ENCODE peak calls at places on chromosome 5, in eight cellular contexts. N is fibroblast of the conjunctiva; Q is OCI-LY7; I is CD4-positive, alpha-beta memory T cell; X is activated T-cell treated with anti-CD3 and anti-CD28 coated beads for 1 hour; R is Daoy; Y is heart right ventricle; O is anterior cingulate cortex. H is an unnamed sample.

GRCh38 chr5:2177244-2177643 is 294.5 kb upstream of the IRX4 start:
- DNase-seq in O (no peak), N (no peak), X (no peak), R (no peak), I (no peak), Q (no peak), Y (no peak), H (no peak)

GRCh38 chr5:67165524-67166459 is 30.8 kb downstream of the CD180 start:
- DNase-seq in Y (peak; percentile 83), I (peak; percentile 81), O (peak; percentile 67), X (peak; percentile 69), Q (peak; percentile 89), N (peak; percentile 55), R (peak; percentile 90), H (peak; percentile 88)

GRCh38 chr5:151581841-151582583 is 9.1 kb downstream of the FAT2 start:
- DNase-seq in O (no peak), R (no peak), X (no peak), I (no peak), Q (no peak), Y (no peak), N (no peak), H (no peak)

GRCh38 chr5:35822541-35822940 is 34.1 kb upstream of the IL7R start:
- DNase-seq in Y (no peak), Q (no peak), N (no peak), I (peak; percentile 59), O (no peak), R (no peak), X (no peak), H (no peak)

GRCh38 chr5:137032929-137033328 is 466.2 kb downstream of the SPOCK1 start:
- DNase-seq in X (no peak), Q (no peak), N (no peak), I (no peak), R (no peak), O (no peak), Y (no peak), H (no peak)

GRCh38 chr5:96083361-96083881 is 121.8 kb upstream of the ELL2 start:
- DNase-seq in Q (no peak), Y (no peak), I (no peak), N (no peak), O (no peak), R (no peak), X (no peak), H (no peak)

GRCh38 chr5:159525117-159525516 is 194.8 kb upstream of the IL12B start:
- DNase-seq in R (peak; percentile 47), N (no peak), O (no peak), I (no peak), Q (no peak), X (no peak), Y (no peak), H (no peak)

GRCh38 chr5:134451618-134452505 is 40.2 kb upstream of the CDKN2AIPNL start:
- DNase-seq in I (no peak), X (no peak), N (peak; percentile 61), Q (no peak), R (peak; percentile 81), Y (no peak), O (no peak), H (no peak)

GRCh38 chr5:170338933-170339779 is 41.6 kb upstream of the LCP2 start:
- DNase-seq in O (no peak), N (no peak), Y (no peak), Q (peak; percentile 64), X (peak; percentile 52), R (no peak), I (peak; percentile 69), H (no peak)

GRCh38 chr5:120382813-120383212 is 81.3 kb upstream of the PRR16 start:
- DNase-seq in O (no peak), I (no peak), N (no peak), Y (no peak), R (no peak), Q (no peak), X (no peak), H (no peak)

GRCh38 chr5:127878174-127878750 is 175.1 kb downstream of the CCDC192 start:
- DNase-seq in R (peak; percentile 51), Q (peak; percentile 23), N (peak; percentile 27), Y (peak; percentile 16), X (no peak), I (no peak), O (no peak), H (peak; percentile 21)

GRCh38 chr5:29367176-29367833 is 1826.2 kb upstream of the CDH6 start:
- DNase-seq in X (no peak), R (no peak), I (no peak), Y (no peak), O (no peak), N (no peak), Q (no peak), H (peak; percentile 40)

GRCh38 chr5:103228056-103228455 is 30.5 kb upstream of the MACIR start:
- DNase-seq in X (no peak), O (no peak), N (no peak), I (no peak), R (no peak), Q (no peak), Y (no peak), H (no peak)

GRCh38 chr5:79842006-79842881 is 148.8 kb downstream of the MTX3 start:
- DNase-seq in R (no peak), X (no peak), Q (no peak), Y (no peak), I (no peak), O (no peak), N (no peak), H (no peak)

GRCh38 chr5:2755371-2755715 is 3.9 kb upstream of the IRX2 start:
- DNase-seq in Q (no peak), Y (no peak), N (no peak), R (no peak), I (no peak), O (no peak), X (no peak), H (no peak)

GRCh38 chr5:56813302-56813701 is 2.0 kb upstream of the MAP3K1 start:
- DNase-seq in R (no peak), Q (no peak), N (no peak), I (no peak), Y (no peak), O (no peak), X (no peak), H (no peak)

GRCh38 chr5:14726066-14726838 is 61.7 kb downstream of the OTULIN start:
- DNase-seq in Y (no peak), I (no peak), Q (no peak), X (no peak), R (no peak), O (no peak), N (no peak), H (no peak)

GRCh38 chr5:138096363-138096762 is 12.5 kb downstream of the WNT8A start:
- DNase-seq in N (no peak), X (no peak), O (no peak), Q (no peak), R (peak; percentile 30), I (no peak), Y (no peak), H (no peak)

GRCh38 chr5:56838409-56839039 is 23.2 kb downstream of the MAP3K1 start:
- DNase-seq in N (peak; percentile 40), Q (peak; percentile 70), X (no peak), Y (no peak), O (no peak), I (peak; percentile 65), R (peak; percentile 47), H (peak; percentile 81)

GRCh38 chr5:60710362-60710761 is 10.4 kb upstream of the DEPDC1B start:
- DNase-seq in X (no peak), O (no peak), Y (no peak), N (no peak), R (no peak), Q (no peak), I (no peak), H (no peak)

GRCh38 chr5:155631116-155631515 is 617.6 kb downstream of the KIF4B start:
- DNase-seq in Y (no peak), R (no peak), O (no peak), N (no peak), X (no peak), Q (no peak), I (no peak), H (no peak)

GRCh38 chr5:3265131-3265885 is 330.3 kb upstream of the IRX1 start:
- DNase-seq in O (no peak), Q (no peak), R (no peak), X (no peak), I (no peak), N (no peak), Y (no peak), H (peak; percentile 58)

GRCh38 chr5:92945630-92946097 is 635.4 kb downstream of the NR2F1-AS1 start:
- DNase-seq in Q (no peak), Y (no peak), I (no peak), O (no peak), X (no peak), N (peak; percentile 43), R (no peak), H (no peak)

GRCh38 chr5:499233-500209 is 24.7 kb downstream of the SLC9A3 start:
- DNase-seq in Q (no peak), N (no peak), Y (no peak), R (no peak), O (no peak), X (no peak), I (no peak), H (no peak)

GRCh38 chr5:21152611-21153010 is 1164.6 kb upstream of the CDH18 start:
- DNase-seq in X (no peak), N (peak; percentile 76), Y (no peak), Q (no peak), I (no peak), R (peak; percentile 75), O (no peak), H (no peak)

GRCh38 chr5:2999926-3000325 is 248.4 kb upstream of the IRX2 start:
- DNase-seq in Q (no peak), X (no peak), R (no peak), N (no peak), Y (no peak), O (no peak), I (no peak), H (no peak)

GRCh38 chr5:156834916-156835315 is 15.2 kb upstream of the PPP1R2B start:
- DNase-seq in X (no peak), R (no peak), Y (no peak), Q (peak; percentile 78), I (no peak), N (no peak), O (no peak), H (no peak)

GRCh38 chr5:141186897-141187512 is at the start of gene PCDHB9:
- DNase-seq in R (peak; percentile 63), X (no peak), Y (no peak), Q (peak; percentile 56), N (no peak), I (peak; percentile 17), O (no peak), H (peak; percentile 11)

GRCh38 chr5:167614294-167615104 is 676.9 kb upstream of the WWC1 start:
- DNase-seq in N (no peak), R (no peak), Y (no peak), I (no peak), O (no peak), X (no peak), Q (no peak), H (no peak)

GRCh38 chr5:56749842-56750241 is 65.5 kb upstream of the MAP3K1 start:
- DNase-seq in X (no peak), R (no peak), N (no peak), Y (no peak), Q (no peak), I (no peak), O (no peak), H (no peak)

GRCh38 chr5:158471179-158471924 is 612.4 kb upstream of the CLINT1 start:
- DNase-seq in X (no peak), Q (no peak), I (no peak), N (no peak), R (no peak), O (no peak), Y (no peak), H (no peak)

GRCh38 chr5:137995077-137995746 is 37.7 kb downstream of the FAM13B start:
- DNase-seq in N (peak; percentile 12), Q (no peak), X (no peak), O (no peak), R (no peak), Y (no peak), I (no peak), H (no peak)

GRCh38 chr5:102998224-102998623 is 121.7 kb downstream of the GIN1 start:
- DNase-seq in X (no peak), Q (no peak), N (no peak), R (no peak), O (no peak), I (no peak), Y (no peak), H (no peak)

GRCh38 chr5:172603425-172603824 is 37.6 kb upstream of the NEURL1B start:
- DNase-seq in Q (no peak), I (no peak), O (peak; percentile 28), N (no peak), Y (no peak), R (no peak), X (no peak), H (no peak)

H was measured in midbrain.